ENCODE peak calls at places on chromosomes 1 and 21, in four cellular contexts. One of them, this sample, is unnamed.

GRCh38 chr21:44919111-44919912 is 1.4 kb downstream of the ITGB2 start:
- DNase-seq in K562: no peak
- DNase-seq in A549: no peak
- DNase-seq in HepG2: no peak
- DNase-seq in this sample: no peak

GRCh38 chr1:44632511-44633072 is 41.7 kb downstream of the TMEM53 start:
- DNase-seq in K562: peak; percentile 92
- DNase-seq in A549: no peak
- DNase-seq in HepG2: no peak
- DNase-seq in this sample: peak; percentile 32

GRCh38 chr1:227934476-227935313 is 13.0 kb downstream of the WNT9A start:
- DNase-seq in K562: peak; percentile 28
- DNase-seq in HepG2: peak; percentile 27
- DNase-seq in A549: peak; percentile 49
- DNase-seq in this sample: peak; percentile 45

GRCh38 chr1:202107801-202108731 is 14.7 kb upstream of the GPR37L1 start:
- DNase-seq in A549: peak; percentile 59
- DNase-seq in K562: peak; percentile 29
- DNase-seq in HepG2: no peak
- DNase-seq in this sample: no peak

GRCh38 chr1:151401125-151401788 is 1.9 kb downstream of the PSMB4 start:
- DNase-seq in A549: no peak
- DNase-seq in K562: no peak
- DNase-seq in HepG2: peak; percentile 45
- DNase-seq in this sample: peak; percentile 11

GRCh38 chr1:114323959-114324825 is 170.5 kb upstream of the SYT6 start:
- DNase-seq in HepG2: no peak
- DNase-seq in K562: no peak
- DNase-seq in A549: no peak
- DNase-seq in this sample: no peak

GRCh38 chr21:29805110-29805509 is 134.7 kb downstream of the GRIK1 start:
- DNase-seq in A549: no peak
- DNase-seq in K562: peak; percentile 38
- DNase-seq in HepG2: no peak
- DNase-seq in this sample: no peak

GRCh38 chr21:41294548-41295231 is 21.9 kb upstream of the FAM3B start:
- DNase-seq in K562: no peak
- DNase-seq in A549: no peak
- DNase-seq in HepG2: no peak
- DNase-seq in this sample: no peak

GRCh38 chr1:37630426-37631038 is 4.2 kb downstream of the RSPO1 start:
- DNase-seq in K562: no peak
- DNase-seq in A549: no peak
- DNase-seq in HepG2: no peak
- DNase-seq in this sample: no peak

GRCh38 chr21:28445081-28445830 is 547.4 kb downstream of the LTN1 start:
- DNase-seq in HepG2: no peak
- DNase-seq in A549: no peak
- DNase-seq in K562: no peak
- DNase-seq in this sample: peak; percentile 91

GRCh38 chr1:46682064-46682463 is 10.4 kb downstream of the TEX38 start:
- DNase-seq in HepG2: no peak
- DNase-seq in A549: no peak
- DNase-seq in K562: no peak
- DNase-seq in this sample: no peak

GRCh38 chr1:53554592-53555305 is 95.5 kb downstream of the DMRTB1 start:
- DNase-seq in A549: no peak
- DNase-seq in HepG2: no peak
- DNase-seq in K562: no peak
- DNase-seq in this sample: no peak

GRCh38 chr1:201945863-201946223 is 505 bp downstream of the LMOD1 start:
- DNase-seq in K562: no peak
- DNase-seq in HepG2: no peak
- DNase-seq in A549: no peak
- DNase-seq in this sample: no peak

GRCh38 chr1:78047131-78047530 is 1.4 kb downstream of the GIPC2 start:
- DNase-seq in K562: no peak
- DNase-seq in A549: no peak
- DNase-seq in HepG2: no peak
- DNase-seq in this sample: no peak

GRCh38 chr21:40166291-40166843 is 299.1 kb downstream of the PCP4 start:
- DNase-seq in A549: no peak
- DNase-seq in HepG2: no peak
- DNase-seq in K562: no peak
- DNase-seq in this sample: no peak

GRCh38 chr1:198096390-198096789 is 60.4 kb upstream of the NEK7 start:
- DNase-seq in K562: no peak
- DNase-seq in A549: no peak
- DNase-seq in HepG2: no peak
- DNase-seq in this sample: peak; percentile 47

GRCh38 chr1:79043506-79043905 is 37.0 kb upstream of the ADGRL4 start:
- DNase-seq in K562: no peak
- DNase-seq in HepG2: no peak
- DNase-seq in A549: no peak
- DNase-seq in this sample: peak; percentile 55

GRCh38 chr21:35395728-35396127 is 346.6 kb upstream of the RUNX1 start:
- DNase-seq in HepG2: no peak
- DNase-seq in A549: no peak
- DNase-seq in K562: no peak
- DNase-seq in this sample: peak; percentile 29

GRCh38 chr1:59682405-59683080 is 132.2 kb upstream of the HOOK1 start:
- DNase-seq in A549: no peak
- DNase-seq in HepG2: no peak
- DNase-seq in K562: no peak
- DNase-seq in this sample: peak; percentile 77

GRCh38 chr1:227321035-227321434 is 2.7 kb upstream of the CDC42BPA start:
- DNase-seq in A549: no peak
- DNase-seq in HepG2: no peak
- DNase-seq in K562: no peak
- DNase-seq in this sample: no peak

GRCh38 chr21:37668462-37669239 is 247.6 kb downstream of the KCNJ6 start:
- DNase-seq in A549: no peak
- DNase-seq in K562: no peak
- DNase-seq in HepG2: no peak
- DNase-seq in this sample: no peak

GRCh38 chr1:83919872-83920271 is 79.1 kb downstream of the TTLL7 start:
- DNase-seq in A549: no peak
- DNase-seq in HepG2: no peak
- DNase-seq in K562: no peak
- DNase-seq in this sample: no peak

GRCh38 chr1:94739521-94740061 is 80.6 kb upstream of the SLC44A3 start:
- DNase-seq in A549: no peak
- DNase-seq in HepG2: no peak
- DNase-seq in K562: no peak
- DNase-seq in this sample: peak; percentile 97

GRCh38 chr1:63704443-63704842 is 69.4 kb upstream of the ROR1 start:
- DNase-seq in A549: peak; percentile 33
- DNase-seq in K562: no peak
- DNase-seq in HepG2: no peak
- DNase-seq in this sample: peak; percentile 22

GRCh38 chr1:91754348-91754747 is 131.6 kb downstream of the TGFBR3 start:
- DNase-seq in HepG2: no peak
- DNase-seq in K562: no peak
- DNase-seq in A549: no peak
- DNase-seq in this sample: peak; percentile 79

GRCh38 chr1:119732465-119733168 is 20.9 kb downstream of the PHGDH start:
- DNase-seq in A549: no peak
- DNase-seq in HepG2: no peak
- DNase-seq in K562: no peak
- DNase-seq in this sample: no peak

GRCh38 chr1:207218512-207219352 is 102.7 kb upstream of the CD55 start:
- DNase-seq in HepG2: no peak
- DNase-seq in K562: peak; percentile 37
- DNase-seq in A549: no peak
- DNase-seq in this sample: no peak

GRCh38 chr1:161072751-161073449 is 3.2 kb upstream of the ARHGAP30 start:
- DNase-seq in HepG2: peak; percentile 22
- DNase-seq in A549: no peak
- DNase-seq in K562: no peak
- DNase-seq in this sample: no peak

GRCh38 chr1:161071886-161072371 is 2.2 kb upstream of the ARHGAP30 start:
- DNase-seq in HepG2: peak; percentile 68
- DNase-seq in A549: peak; percentile 72
- DNase-seq in K562: peak; percentile 80
- DNase-seq in this sample: no peak

GRCh38 chr1:161069201-161069685 is 448 bp downstream of the ARHGAP30 start:
- DNase-seq in A549: no peak
- DNase-seq in K562: no peak
- DNase-seq in HepG2: no peak
- DNase-seq in this sample: no peak

GRCh38 chr1:161069731-161070270 is at the start of gene ARHGAP30:
- DNase-seq in A549: no peak
- DNase-seq in K562: no peak
- DNase-seq in HepG2: no peak
- DNase-seq in this sample: no peak

GRCh38 chr1:161070737-161071136 is 1.0 kb upstream of the ARHGAP30 start:
- DNase-seq in K562: no peak
- DNase-seq in A549: no peak
- DNase-seq in HepG2: no peak
- DNase-seq in this sample: no peak
- TF ChIP-seq MAZ in K562: no peak
- TF ChIP-seq MAZ in A549: no peak
- TF ChIP-seq MAZ in HepG2: no peak
- TF ChIP-seq MAZ in this sample: no peak

DNA sequence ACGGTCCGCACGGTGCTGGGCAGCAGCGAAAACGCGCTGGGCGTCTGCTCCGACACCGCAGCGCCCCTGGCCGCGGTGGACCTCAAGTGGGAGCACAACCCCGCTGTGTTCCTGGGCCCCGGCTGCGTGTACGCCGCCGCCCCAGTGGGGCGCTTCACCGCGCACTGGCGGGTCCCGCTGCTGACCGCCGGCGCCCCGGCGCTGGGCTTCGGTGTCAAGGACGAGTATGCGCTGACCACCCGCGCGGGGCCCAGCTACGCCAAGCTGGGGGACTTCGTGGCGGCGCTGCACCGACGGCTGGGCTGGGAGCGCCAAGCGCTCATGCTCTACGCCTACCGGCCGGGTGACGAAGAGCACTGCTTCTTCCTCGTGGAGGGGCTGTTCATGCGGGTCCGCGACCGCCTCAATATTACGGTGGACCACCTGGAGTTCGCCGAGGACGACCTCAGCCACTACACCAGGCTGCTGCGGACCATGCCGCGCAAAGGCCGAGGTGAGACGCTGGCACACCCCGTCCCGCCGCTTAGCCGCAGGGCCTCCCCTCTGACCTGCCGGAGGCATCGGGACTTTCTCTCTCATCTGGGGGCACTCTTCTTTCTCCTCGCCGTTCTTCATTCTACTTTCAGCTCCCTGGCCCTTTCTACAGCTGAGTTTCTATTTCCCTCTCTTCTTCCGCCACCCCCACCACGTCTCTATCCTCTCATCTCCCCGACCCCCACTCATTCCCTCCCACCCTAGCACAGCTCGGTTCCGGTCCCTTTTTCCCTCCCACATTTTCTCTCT is 1.0 kb downstream of the NPR1 start:
- DNase-seq in HepG2: no peak
- DNase-seq in K562: no peak
- DNase-seq in A549: no peak
- DNase-seq in this sample: no peak
- TF ChIP-seq MAZ in HepG2: no peak
- TF ChIP-seq MAZ in K562: no peak
- TF ChIP-seq MAZ in A549: no peak
- TF ChIP-seq MAZ in this sample: no peak

GRCh38 chr1:109425391-109425790 is 857 bp downstream of the PSMA5 start:
- DNase-seq in A549: no peak
- DNase-seq in HepG2: no peak
- DNase-seq in K562: peak; percentile 12
- DNase-seq in this sample: peak; percentile 38
- TF ChIP-seq MAZ in A549: no peak
- TF ChIP-seq MAZ in HepG2: no peak
- TF ChIP-seq MAZ in K562: peak; percentile 18
- TF ChIP-seq MAZ in this sample: no peak

GRCh38 chr1:167697667-167698141 is 24.1 kb upstream of the MPZL1 start:
- DNase-seq in A549: no peak
- DNase-seq in K562: no peak
- DNase-seq in HepG2: no peak
- DNase-seq in this sample: no peak
- TF ChIP-seq MAZ in A549: no peak
- TF ChIP-seq MAZ in K562: no peak
- TF ChIP-seq MAZ in HepG2: no peak
- TF ChIP-seq MAZ in this sample: no peak

This sample was measured in IMR-90.